ENCODE peak calls at places on chromosome 5, in six cellular contexts. I is HepG2, R is upper lobe of left lung, A is K562, N is HCT116, K is GM12878. X is an unnamed sample.

GRCh38 chr5:66945389-66946349 is 250.9 kb downstream of the CD180 start:
- ATAC-seq in I (no peak), R (peak), A (no peak), N (no peak), K (peak), X (no peak)

GRCh38 chr5:67143549-67143948 is 53.0 kb downstream of the CD180 start:
- ATAC-seq in I (peak), R (no peak), A (no peak), N (no peak), K (no peak), X (no peak)

GRCh38 chr5:97400537-97400936 is 217.5 kb upstream of the RIOK2 start:
- ATAC-seq in I (peak), R (no peak), A (no peak), N (no peak), K (no peak), X (no peak)

GRCh38 chr5:119363936-119364335 is 8.1 kb downstream of the TNFAIP8 start:
- ATAC-seq in I (no peak), R (no peak), A (no peak), N (no peak), K (peak), X (no peak)

GRCh38 chr5:78972654-78973428 is 12.3 kb downstream of the ARSB start:
- ATAC-seq in I (no peak), R (no peak), A (no peak), N (no peak), K (no peak), X (no peak)

GRCh38 chr5:131541766-131542165 is 93.3 kb downstream of the RAPGEF6 start:
- ATAC-seq in I (no peak), R (no peak), A (no peak), N (no peak), K (peak), X (no peak)

GRCh38 chr5:75363111-75363510 is 26.1 kb downstream of the HMGCR start:
- ATAC-seq in I (peak), R (peak), A (peak), N (no peak), K (no peak), X (no peak)

GRCh38 chr5:166507810-166508419 is 1783.5 kb upstream of the WWC1 start:
- ATAC-seq in I (no peak), R (no peak), A (no peak), N (no peak), K (no peak), X (no peak)

GRCh38 chr5:5031665-5032064 is 108.5 kb upstream of the ADAMTS16 start:
- ATAC-seq in I (no peak), R (no peak), A (no peak), N (no peak), K (no peak), X (no peak)

GRCh38 chr5:147887026-147887627 is 8.6 kb downstream of the SCGB3A2 start:
- ATAC-seq in I (no peak), R (no peak), A (peak), N (peak), K (no peak), X (no peak)

GRCh38 chr5:159181152-159181551 is 28.2 kb downstream of the RNF145 start:
- ATAC-seq in I (no peak), R (no peak), A (no peak), N (no peak), K (peak), X (no peak)

GRCh38 chr5:40276426-40277102 is 403.2 kb upstream of the PTGER4 start:
- ATAC-seq in I (no peak), R (no peak), A (no peak), N (no peak), K (peak), X (no peak)

GRCh38 chr5:125274938-125275759 is 528.7 kb upstream of the ZNF608 start:
- ATAC-seq in I (no peak), R (no peak), A (no peak), N (no peak), K (no peak), X (no peak)

GRCh38 chr5:773517-774264 is 10.8 kb downstream of the ZDHHC11B start:
- ATAC-seq in I (no peak), R (no peak), A (no peak), N (no peak), K (no peak), X (peak)

GRCh38 chr5:151128817-151129216 is 28.8 kb downstream of the ANXA6 start:
- ATAC-seq in I (no peak), R (no peak), A (no peak), N (no peak), K (no peak), X (no peak)
- TF ChIP-seq POLR2A in I (no peak), R (no peak), A (no peak), N (no peak), K (no peak), X (no peak)

GRCh38 chr5:52837068-52837467 is 49.4 kb downstream of the ITGA1 start:
- ATAC-seq in I (no peak), R (no peak), A (no peak), N (no peak), K (no peak), X (peak)
- TF ChIP-seq POLR2AphosphoS5 in I (no peak), R (no peak), A (no peak), N (no peak), K (no peak), X (peak)

DNA sequence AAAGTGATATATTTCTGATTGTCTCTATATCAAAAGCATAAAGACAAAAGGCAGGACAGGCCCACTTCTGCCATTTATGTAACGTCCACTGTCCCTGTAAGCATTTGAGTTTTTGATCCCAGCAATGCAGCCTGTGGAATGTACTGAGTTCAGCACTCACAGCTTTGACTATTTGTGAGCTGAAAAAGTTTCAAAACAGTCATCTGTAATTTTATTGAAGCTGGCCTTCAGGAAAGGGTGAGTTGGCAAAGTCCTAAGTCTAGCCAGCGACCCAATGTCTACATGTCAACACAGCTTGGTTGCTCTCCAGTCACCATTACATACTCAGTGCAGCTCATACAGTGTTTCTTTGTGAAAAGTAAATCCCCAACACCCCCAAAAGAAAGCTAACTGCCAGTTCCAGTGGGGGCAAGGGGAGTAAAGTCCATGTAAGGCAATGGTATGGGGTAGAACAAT is 9.7 kb downstream of the LIFR start:
- ATAC-seq in I (peak), R (no peak), A (no peak), N (no peak), K (no peak), X (no peak)
- H3K27ac ChIP-seq in I (peak), R (peak), A (no peak), N (no peak), K (no peak), X (no peak)

GRCh38 chr5:102865510-102866314 is 110.6 kb downstream of the PAM start:
- ATAC-seq in I (peak), R (peak), A (peak), N (peak), K (peak), X (peak)
- TF ChIP-seq POLR2A in I (no peak), R (peak), A (no peak), N (peak), K (peak), X (peak)

GRCh38 chr5:87944553-87945320 is 323.9 kb downstream of the TMEM161B start:
- ATAC-seq in I (no peak), R (no peak), A (no peak), N (no peak), K (no peak), X (peak)

GRCh38 chr5:87954121-87954520 is 314.5 kb downstream of the TMEM161B start:
- ATAC-seq in I (no peak), R (no peak), A (no peak), N (no peak), K (no peak), X (no peak)

GRCh38 chr5:87951661-87952060 is 317.0 kb downstream of the TMEM161B start:
- ATAC-seq in I (no peak), R (no peak), A (no peak), N (no peak), K (no peak), X (no peak)

GRCh38 chr5:87949665-87950640 is 318.7 kb downstream of the TMEM161B start:
- ATAC-seq in I (no peak), R (no peak), A (no peak), N (no peak), K (no peak), X (no peak)
- TF ChIP-seq POLR2AphosphoS5 in I (no peak), R (no peak), A (no peak), N (no peak), K (no peak), X (no peak)

GRCh38 chr5:142872217-142872616 is 102.0 kb downstream of the ARHGAP26 start:
- ATAC-seq in I (no peak), R (no peak), A (no peak), N (no peak), K (no peak), X (no peak)

GRCh38 chr5:142872795-142873194 is 102.6 kb downstream of the ARHGAP26 start:
- ATAC-seq in I (no peak), R (no peak), A (no peak), N (peak), K (peak), X (no peak)

GRCh38 chr5:142876817-142877216 is 106.6 kb downstream of the ARHGAP26 start:
- ATAC-seq in I (no peak), R (no peak), A (no peak), N (no peak), K (no peak), X (no peak)

GRCh38 chr5:142873831-142874230 is 103.7 kb downstream of the ARHGAP26 start:
- ATAC-seq in I (peak), R (no peak), A (no peak), N (no peak), K (no peak), X (no peak)

GRCh38 chr5:142874537-142874936 is 104.4 kb downstream of the ARHGAP26 start:
- ATAC-seq in I (peak), R (peak), A (no peak), N (no peak), K (no peak), X (peak)
- H3K27ac ChIP-seq in I (no peak), R (peak), A (no peak), N (no peak), K (no peak), X (peak)

GRCh38 chr5:167945542-167946384 is 345.7 kb upstream of the WWC1 start:
- ATAC-seq in I (no peak), R (no peak), A (no peak), N (no peak), K (no peak), X (no peak)
- TF ChIP-seq POLR2A in I (no peak), R (no peak), A (no peak), N (no peak), K (no peak), X (no peak)

DNA sequence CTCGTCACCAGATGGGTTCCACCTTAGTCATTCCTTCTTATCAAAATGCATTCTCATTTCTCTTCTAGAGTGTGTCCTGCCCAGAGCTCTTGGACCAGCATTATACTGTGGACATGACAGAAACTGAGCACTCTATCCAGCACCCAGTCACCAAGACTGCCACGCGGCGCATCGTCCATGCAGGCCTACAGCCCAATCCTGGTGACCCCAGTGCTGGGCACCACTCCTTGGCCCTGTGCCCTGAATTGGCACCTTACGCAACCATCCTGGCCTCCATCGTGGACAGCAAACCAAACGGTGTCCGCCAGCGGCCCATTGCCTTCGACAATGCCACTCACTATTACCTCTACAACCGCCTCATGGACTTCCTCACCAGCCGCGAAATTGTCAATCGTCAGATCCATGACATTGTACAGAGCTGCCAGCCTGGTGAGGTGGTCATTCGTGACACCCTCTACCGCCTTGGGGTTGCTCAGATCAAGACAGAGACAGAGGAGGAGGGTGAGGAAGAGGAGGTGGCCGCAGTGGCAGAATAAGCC is 34.6 kb downstream of the CSF1R start:
- ATAC-seq in I (no peak), R (no peak), A (no peak), N (no peak), K (no peak), X (no peak)
- TF ChIP-seq POLR2AphosphoS5 in I (no peak), R (no peak), A (no peak), N (no peak), K (no peak), X (no peak)

DNA sequence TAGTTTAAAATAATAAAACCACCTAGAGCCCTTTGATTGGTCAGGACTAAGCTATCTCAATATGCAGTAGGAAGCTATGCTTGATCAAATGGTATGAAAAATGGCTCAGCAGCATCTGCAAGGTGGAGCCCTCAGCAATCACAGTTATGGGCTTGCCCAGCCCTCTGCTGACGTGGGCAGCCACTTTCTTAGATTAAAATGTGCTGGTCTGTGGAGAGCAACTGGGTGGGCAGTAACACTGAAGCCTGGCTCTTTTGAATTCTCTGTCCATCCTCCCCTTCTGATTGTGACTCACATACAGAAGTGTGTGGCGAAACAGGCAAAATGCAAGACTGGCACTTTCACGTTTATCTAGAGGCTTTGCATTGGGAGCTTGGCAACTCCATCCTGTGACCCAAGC is 61.2 kb downstream of the MED10 start:
- ATAC-seq in I (no peak), R (no peak), A (no peak), N (no peak), K (no peak), X (no peak)
- H3K27ac ChIP-seq in I (no peak), R (no peak), A (no peak), N (no peak), K (no peak), X (no peak)

X was measured in gastroesophageal sphincter.